ENCODE peak calls at places on chromosome 14, in four cellular contexts. Q, B, U and N are unnamed samples.

GRCh38 chr14:55789442-55789841 is 209.4 kb downstream of the KTN1 start:
- DNase-seq in Q (no peak), B (no peak), U (no peak), N (no peak)

GRCh38 chr14:24398943-24399801 is at the start of gene NYNRIN:
- DNase-seq in Q (no peak), B (peak; percentile 37), U (peak; percentile 35), N (no peak)

GRCh38 chr14:100755649-100756048 is 29.0 kb downstream of the DLK1 start:
- DNase-seq in Q (no peak), B (peak; percentile 69), U (no peak), N (no peak)

GRCh38 chr14:38735006-38735405 is 368.0 kb downstream of the SEC23A start:
- DNase-seq in Q (no peak), B (no peak), U (no peak), N (no peak)

GRCh38 chr14:72801381-72801812 is 92.5 kb downstream of the DPF3 start:
- DNase-seq in Q (no peak), B (peak; percentile 99), U (no peak), N (no peak)

GRCh38 chr14:103839569-103839968 is 7.8 kb downstream of the PPP1R13B start:
- DNase-seq in Q (no peak), B (no peak), U (no peak), N (no peak)

GRCh38 chr14:98582276-98582675 is 689.7 kb downstream of the BCL11B start:
- DNase-seq in Q (no peak), B (no peak), U (no peak), N (no peak)

GRCh38 chr14:32327255-32327961 is 1.7 kb upstream of the AKAP6 start:
- DNase-seq in Q (no peak), B (no peak), U (no peak), N (no peak)

GRCh38 chr14:47715330-47715729 is 39.9 kb upstream of the MDGA2 start:
- DNase-seq in Q (no peak), B (peak; percentile 51), U (no peak), N (no peak)

GRCh38 chr14:67491285-67491684 is 2.8 kb upstream of the TMEM229B start:
- DNase-seq in Q (no peak), B (no peak), U (no peak), N (no peak)

GRCh38 chr14:20455355-20456300 is 602 bp downstream of the APEX1 start:
- DNase-seq in Q (no peak), B (peak; percentile 90), U (peak; percentile 63), N (no peak)

GRCh38 chr14:88166616-88167015 is 156.5 kb downstream of the KCNK10 start:
- DNase-seq in Q (no peak), B (peak; percentile 70), U (no peak), N (no peak)

GRCh38 chr14:103550451-103551337 is 11.8 kb downstream of the BAG5 start:
- DNase-seq in Q (no peak), B (no peak), U (no peak), N (no peak)

GRCh38 chr14:70934502-70935134 is 27.4 kb downstream of the PCNX1 start:
- DNase-seq in Q (peak; percentile 29), B (peak; percentile 32), U (no peak), N (no peak)

GRCh38 chr14:57261604-57262003 is 7.1 kb downstream of the EXOC5 start:
- DNase-seq in Q (no peak), B (no peak), U (no peak), N (no peak)

GRCh38 chr14:105205718-105206208 is 24.7 kb upstream of the NUDT14 start:
- DNase-seq in Q (no peak), B (no peak), U (peak; percentile 44), N (no peak)
- H3K4me1 ChIP-seq in Q (peaks cover 16% of the 10 kb centered on the region), B (peaks cover 2% of the 10 kb centered on the region), U (peaks cover 57% of the 10 kb centered on the region), N (peaks cover 3% of the 10 kb centered on the region)

GRCh38 chr14:39762576-39763401 is 330.6 kb upstream of the FBXO33 start:
- DNase-seq in Q (peak; percentile 58), B (no peak), U (no peak), N (peak; percentile 46)
- H3K4me3 ChIP-seq in Q (peak overlapping the region; percentile 44), B (no peak overlapping the region), U (no peak overlapping the region), N (no peak overlapping the region)

GRCh38 chr14:93114713-93115068 is 1.0 kb downstream of the ITPK1 start:
- DNase-seq in Q (no peak), B (no peak), U (peak; percentile 43), N (no peak)
- H3K4me1 ChIP-seq in Q (peaks cover 38% of the 10 kb centered on the region), B (peaks cover 5% of the 10 kb centered on the region), U (peaks cover 35% of the 10 kb centered on the region), N (peaks cover 14% of the 10 kb centered on the region)

GRCh38 chr14:64465208-64465821 is at the start of gene AKAP5:
- DNase-seq in Q (peak; percentile 46), B (peak; percentile 59), U (peak; percentile 68), N (peak; percentile 94)
- H3K4me3 ChIP-seq in Q (peak within 1 kb of the TSS; percentile 77), B (peak within 1 kb of the TSS; percentile 69), U (peak within 1 kb of the TSS; percentile 71), N (peak within 1 kb of the TSS; percentile 97)

DNA sequence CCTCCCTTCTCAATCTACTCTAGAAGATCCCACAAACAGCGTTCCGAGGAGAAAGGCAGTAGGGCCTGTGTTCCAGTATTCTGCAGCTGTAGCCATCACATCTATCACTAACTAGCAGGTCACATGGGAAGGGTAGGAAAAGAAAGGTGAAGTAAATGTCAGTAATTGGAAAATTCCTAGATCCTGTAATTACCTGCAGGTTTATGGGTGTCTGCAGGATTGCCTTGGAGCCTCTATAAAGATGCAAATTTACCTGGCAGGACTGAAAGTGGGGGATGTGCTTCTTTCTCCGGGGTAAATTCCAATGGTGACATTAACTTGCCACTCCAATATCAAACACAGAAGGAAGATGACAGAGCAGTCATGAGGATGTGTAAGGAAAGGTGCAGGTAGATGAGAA is 77.8 kb downstream of the FERMT2 start:
- DNase-seq in Q (no peak), B (no peak), U (no peak), N (no peak)
- H3K4me1 ChIP-seq in Q (no peaks in the 10 kb centered on the region), B (peaks cover 16% of the 10 kb centered on the region), U (peaks cover 3% of the 10 kb centered on the region), N (no peaks in the 10 kb centered on the region)

DNA sequence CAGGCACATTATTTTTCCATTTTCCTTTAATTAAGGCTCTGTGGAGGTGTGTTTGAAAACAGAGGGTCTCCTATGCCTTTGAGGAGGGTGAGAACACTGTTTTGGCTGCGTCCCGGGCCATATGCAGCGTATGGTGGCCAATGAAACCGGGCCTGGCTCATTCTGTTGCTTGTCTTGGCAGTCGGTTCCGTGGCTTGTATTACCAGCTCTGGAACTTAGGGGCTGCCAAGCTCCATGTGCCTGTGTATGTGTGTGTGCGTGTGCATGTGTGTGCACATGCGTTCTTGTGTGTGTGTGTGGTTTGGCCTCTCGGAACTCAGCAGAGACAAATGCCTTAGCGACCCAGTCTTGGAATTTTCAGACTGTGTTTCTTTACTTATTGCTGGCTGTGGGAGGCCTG is 2.7 kb downstream of the JDP2 start:
- DNase-seq in Q (no peak), B (peak; percentile 50), U (no peak), N (no peak)
- H3K4me3 ChIP-seq in Q (no peak overlapping the region), B (peak overlapping the region; percentile 34), U (peak overlapping the region; percentile 79), N (no peak overlapping the region)

GRCh38 chr14:102389261-102389660 is 26.5 kb downstream of the TECPR2 start:
- DNase-seq in Q (no peak), B (no peak), U (no peak), N (no peak)
- H3K4me1 ChIP-seq in Q (peaks cover 24% of the 10 kb centered on the region), B (peaks cover 12% of the 10 kb centered on the region), U (no peaks in the 10 kb centered on the region), N (no peaks in the 10 kb centered on the region)

GRCh38 chr14:76510255-76510654 is 134.3 kb downstream of the ESRRB start:
- DNase-seq in Q (no peak), B (no peak), U (no peak), N (no peak)
- H3K4me3 ChIP-seq in Q (no peak overlapping the region), B (no peak overlapping the region), U (no peak overlapping the region), N (no peak overlapping the region)